ENCODE peak calls at places on chromosomes 13 and 19, in eight cellular contexts. N is cardiac muscle cell; Z is A673; E is pancreas; J is CD8-positive, alpha-beta T cell; R is tibial nerve; T is A549; C is kidney. D is an unnamed sample. For H3K4me1 and H3K9me3, the result is how much of the 10 kb centered on the place peaks cover.

GRCh38 chr19:9565900-9566705 is 18.2 kb downstream of the ZNF121 start:
- DNase-seq in T (no peak), Z (peak), E (no peak), N (no peak), C (no peak), J (no peak), R (no peak), D (no peak)

GRCh38 chr19:33309826-33310225 is 7.5 kb upstream of the CEBPA start:
- DNase-seq in R (no peak), N (no peak), Z (no peak), T (no peak), J (no peak), E (peak), C (no peak), D (no peak)

GRCh38 chr19:4686700-4687099 is 16.6 kb upstream of the MYDGF start:
- DNase-seq in E (no peak), R (no peak), T (no peak), Z (no peak), C (no peak), J (no peak), N (no peak), D (no peak)

GRCh38 chr19:29612121-29612520 is 6.0 kb downstream of the POP4 start:
- DNase-seq in R (no peak), Z (no peak), E (no peak), T (no peak), C (peak), N (no peak), J (no peak), D (no peak)

GRCh38 chr13:63855457-63856118 is 2439.9 kb upstream of the PCDH20 start:
- DNase-seq in J (no peak), R (no peak), N (peak), C (no peak), Z (no peak), E (no peak), T (no peak), D (no peak)

GRCh38 chr19:12773571-12773970 is 1.8 kb downstream of the HOOK2 start:
- DNase-seq in R (no peak), E (no peak), N (no peak), J (no peak), T (no peak), C (no peak), Z (no peak), D (no peak)

GRCh38 chr19:2528543-2529173 is 52.7 kb downstream of the GADD45B start:
- DNase-seq in C (peak), N (no peak), T (no peak), E (no peak), Z (no peak), J (no peak), R (no peak), D (peak)

GRCh38 chr19:591099-591958 is 1.6 kb downstream of the HCN2 start:
- DNase-seq in J (no peak), Z (no peak), T (no peak), C (no peak), N (peak), E (no peak), R (no peak), D (peak)

GRCh38 chr13:65940720-65941119 is 1289.4 kb downstream of the PCDH9 start:
- DNase-seq in R (no peak), T (no peak), Z (no peak), J (no peak), C (no peak), E (no peak), N (no peak), D (no peak)

GRCh38 chr13:40518481-40518882 is 148.0 kb downstream of the FOXO1 start:
- DNase-seq in Z (no peak), E (peak), C (no peak), T (no peak), N (no peak), R (no peak), J (no peak), D (no peak)

GRCh38 chr19:18785179-18786124 is 5.7 kb downstream of the COMP start:
- DNase-seq in J (peak), N (peak), T (peak), C (peak), R (peak), Z (peak), E (peak), D (peak)

GRCh38 chr13:83221813-83222241 is 660.4 kb downstream of the SLITRK1 start:
- DNase-seq in Z (no peak), N (no peak), R (no peak), J (no peak), T (no peak), C (no peak), E (no peak), D (no peak)

GRCh38 chr19:5809053-5809452 is 4.2 kb downstream of the NRTN start:
- DNase-seq in C (no peak), E (no peak), R (no peak), T (no peak), N (no peak), J (no peak), Z (no peak), D (no peak)

GRCh38 chr13:33090755-33091454 is 74.7 kb downstream of the KL start:
- DNase-seq in R (no peak), C (no peak), Z (no peak), T (no peak), N (no peak), E (no peak), J (no peak), D (peak)

GRCh38 chr13:57470491-57470890 is 161.1 kb upstream of the PCDH17 start:
- DNase-seq in E (no peak), N (no peak), C (no peak), T (no peak), R (no peak), Z (peak), J (no peak), D (no peak)

GRCh38 chr19:47257411-47258169 is 1.3 kb downstream of the CCDC9 start:
- DNase-seq in N (no peak), E (peak), Z (no peak), J (no peak), C (peak), T (no peak), R (no peak), D (no peak)

GRCh38 chr19:13104848-13105646 is 2.4 kb upstream of the LYL1 start:
- DNase-seq in J (peak), R (no peak), C (peak), T (no peak), E (no peak), Z (no peak), N (no peak), D (no peak)

GRCh38 chr13:29435125-29435911 is 160.2 kb downstream of the SLC7A1 start:
- DNase-seq in J (no peak), E (no peak), R (peak), Z (no peak), C (no peak), N (peak), T (no peak), D (no peak)
- H3K4me1 ChIP-seq in J (under half), E (under half), R (under half), Z (under half), C (under half), N (half or more), T (under half), D (under half)

DNA sequence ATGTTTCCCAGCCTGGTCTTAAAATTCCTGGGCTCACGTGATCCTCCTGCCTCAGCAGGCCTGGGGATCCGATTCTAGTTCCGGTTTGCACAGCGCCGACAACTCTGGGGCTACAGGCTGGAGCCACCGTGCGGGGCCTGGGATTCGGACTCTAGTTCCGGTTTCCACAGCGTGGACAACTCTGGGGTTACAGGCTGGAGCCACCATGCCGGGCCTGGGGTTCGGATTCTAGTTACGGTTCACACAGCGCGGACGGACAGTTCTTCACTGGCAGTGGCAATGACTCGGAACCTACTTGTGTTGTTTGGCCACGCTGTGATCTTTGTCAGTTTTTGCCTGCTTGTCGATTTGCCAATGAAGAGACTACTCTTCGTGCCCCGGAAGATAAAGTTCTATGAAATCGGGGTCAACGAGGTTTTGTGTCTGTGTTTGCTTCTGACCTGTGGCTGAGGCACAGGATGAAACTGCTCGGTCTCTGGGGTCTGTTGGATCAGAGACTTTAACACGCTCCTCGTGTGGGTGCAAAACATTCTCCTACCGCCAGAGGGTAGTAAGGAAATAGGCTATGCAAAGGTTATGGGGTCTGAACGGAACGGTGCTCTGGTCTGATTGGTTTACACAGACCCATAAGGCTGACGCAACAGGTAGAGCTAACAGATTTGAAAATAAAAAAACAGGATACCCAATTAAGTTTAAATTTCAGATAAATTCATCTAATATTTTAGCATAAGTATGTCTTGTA is 12.1 kb upstream of the ZSCAN1 start:
- DNase-seq in N (peak), R (peak), Z (peak), J (peak), T (peak), C (no peak), E (no peak), D (peak)
- H3K9me3 ChIP-seq in N (under half), R (under half), Z (under half), J (under half), T (half or more), C (under half), E (under half), D (under half)

GRCh38 chr19:8446055-8446709 is 1.4 kb downstream of the HNRNPM start:
- DNase-seq in Z (no peak), N (no peak), E (no peak), T (no peak), R (no peak), J (no peak), C (no peak), D (no peak)
- H3K4me1 ChIP-seq in Z (under half), N (under half), E (under half), T (under half), R (half or more), J (under half), C (under half), D (under half)

GRCh38 chr19:51976852-51977251 is 9.8 kb downstream of the ZNF350 start:
- DNase-seq in J (no peak), N (no peak), T (no peak), C (no peak), E (no peak), R (no peak), Z (no peak), D (no peak)
- H3K9me3 ChIP-seq in J (half or more), N (under half), T (half or more), C (under half), E (under half), R (under half), Z (half or more), D (under half)

DNA sequence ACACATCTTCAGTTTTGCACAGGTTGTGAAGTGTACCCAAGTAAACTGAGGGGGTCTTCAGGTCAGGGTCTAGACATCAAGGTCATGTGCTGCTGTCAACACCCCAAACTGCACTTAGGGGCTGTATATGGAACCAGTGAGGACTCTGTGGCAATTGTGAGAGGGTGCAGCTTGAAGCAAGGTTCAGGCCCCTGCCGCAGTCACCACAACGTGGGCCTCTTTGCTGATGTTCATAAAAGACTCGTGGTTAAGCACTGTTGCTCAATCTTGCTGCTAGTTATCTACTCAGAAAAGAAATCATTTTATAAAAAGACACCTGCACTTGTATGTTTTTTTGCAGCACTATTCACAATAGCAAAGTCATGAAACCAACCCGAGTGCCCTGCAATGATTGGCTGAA is 907.4 kb downstream of the UQCRFS1 start:
- DNase-seq in N (no peak), Z (no peak), R (no peak), T (no peak), E (no peak), C (no peak), J (no peak), D (no peak)
- H3K4me1 ChIP-seq in N (under half), Z (under half), R (under half), T (under half), E (under half), C (under half), J (under half), D (under half)

D was measured in Caco-2.